ENCODE peak calls at places on chromosomes 1 and 21, in nine cellular contexts. E is CD4-positive, alpha-beta T cell; X is B cell; Z is cardiac fibroblast; F is WTC11; J is tibial artery; G is H1; I is heart left ventricle; L is glutamatergic neuron. V is an unnamed sample.

GRCh38 chr1:224340711-224341384 is 10.9 kb upstream of the NVL start:
- DNase-seq in L (peak), J (no peak), X (peak), I (no peak), G (peak), Z (no peak), E (peak), F (peak), V (no peak)

GRCh38 chr21:44854664-44855446 is 18.6 kb downstream of the PTTG1IP start:
- DNase-seq in E (no peak), L (no peak), Z (no peak), G (no peak), J (no peak), X (no peak), I (no peak), F (no peak), V (no peak)

GRCh38 chr1:43947890-43948437 is 1.2 kb downstream of the IPO13 start:
- DNase-seq in F (no peak), J (no peak), Z (no peak), X (no peak), G (no peak), E (no peak), L (no peak), I (no peak), V (no peak)

GRCh38 chr1:246907472-246907871 is 24.3 kb downstream of the AHCTF1 start:
- DNase-seq in F (no peak), J (no peak), E (no peak), G (no peak), X (peak), Z (peak), I (peak), L (no peak), V (no peak)

GRCh38 chr1:36829951-36830350 is 204.4 kb downstream of the GRIK3 start:
- DNase-seq in X (no peak), L (no peak), J (no peak), Z (no peak), G (no peak), E (no peak), I (no peak), F (no peak), V (no peak)

GRCh38 chr1:81550753-81551152 is 250.0 kb upstream of the ADGRL2 start:
- DNase-seq in I (no peak), L (no peak), E (no peak), X (no peak), G (no peak), Z (no peak), J (no peak), F (no peak), V (no peak)

GRCh38 chr1:172238969-172239368 is 181.5 kb upstream of the C1orf105 start:
- DNase-seq in E (no peak), G (no peak), J (no peak), I (no peak), L (no peak), X (no peak), F (no peak), Z (no peak), V (no peak)

GRCh38 chr1:201504799-201505504 is 2.0 kb downstream of the CSRP1 start:
- DNase-seq in L (no peak), E (no peak), Z (no peak), G (no peak), I (no peak), X (no peak), J (no peak), F (no peak), V (no peak)

GRCh38 chr1:109253803-109254620 is 4.7 kb downstream of the CELSR2 start:
- DNase-seq in E (no peak), J (no peak), F (no peak), G (no peak), X (no peak), Z (peak), I (no peak), L (peak), V (no peak)

GRCh38 chr1:100397681-100398080 is 45.4 kb downstream of the CDC14A start:
- DNase-seq in Z (no peak), E (no peak), J (no peak), L (no peak), I (no peak), X (no peak), F (no peak), G (no peak), V (no peak)

GRCh38 chr21:17602874-17603273 is 9.8 kb downstream of the BTG3 start:
- DNase-seq in X (no peak), L (no peak), G (no peak), E (no peak), I (no peak), Z (peak), F (no peak), J (no peak), V (no peak)

GRCh38 chr1:34742667-34743270 is 12.1 kb upstream of the GJB5 start:
- DNase-seq in F (peak), G (no peak), I (peak), J (peak), Z (peak), X (peak), L (peak), E (peak), V (peak)

GRCh38 chr1:230356869-230357778 is 69.0 kb downstream of the PGBD5 start:
- DNase-seq in J (no peak), I (no peak), Z (no peak), L (no peak), F (no peak), E (no peak), X (no peak), G (no peak), V (no peak)

GRCh38 chr1:111476761-111477309 is 3.1 kb downstream of the C1orf162 start:
- DNase-seq in I (no peak), Z (no peak), F (no peak), G (no peak), E (peak), J (no peak), L (no peak), X (peak), V (peak)

GRCh38 chr1:216815239-216815955 is 92.2 kb upstream of the ESRRG start:
- DNase-seq in X (no peak), G (no peak), J (no peak), L (peak), E (no peak), F (no peak), Z (peak), I (peak), V (no peak)

GRCh38 chr1:35642472-35642955 is 1.2 kb upstream of the PSMB2 start:
- DNase-seq in Z (no peak), L (no peak), X (peak), E (no peak), F (no peak), G (no peak), I (no peak), J (no peak), V (no peak)

GRCh38 chr1:8562881-8563865 is 245.3 kb downstream of the SLC45A1 start:
- DNase-seq in F (no peak), E (no peak), J (no peak), G (no peak), I (no peak), Z (peak), L (no peak), X (no peak), V (no peak)

GRCh38 chr1:106621853-106622252 is 434.6 kb upstream of the PRMT6 start:
- DNase-seq in J (no peak), Z (no peak), L (no peak), G (no peak), F (no peak), X (no peak), E (no peak), I (no peak), V (no peak)

GRCh38 chr1:235069577-235070563 is 58.8 kb downstream of the TOMM20 start:
- DNase-seq in I (peak), E (no peak), L (no peak), J (peak), G (no peak), F (no peak), Z (peak), X (no peak), V (no peak)

GRCh38 chr1:108502624-108503023 is 52.5 kb downstream of the NBPF6 start:
- DNase-seq in G (no peak), X (no peak), L (no peak), I (no peak), F (no peak), E (no peak), J (no peak), Z (peak), V (no peak)

GRCh38 chr1:7869136-7869905 is 16.5 kb upstream of the UTS2 start:
- DNase-seq in I (no peak), L (no peak), Z (no peak), G (no peak), J (no peak), F (no peak), X (no peak), E (no peak), V (no peak)

GRCh38 chr1:109687641-109688499 is at the start of gene GSTM1:
- DNase-seq in E (peak), L (no peak), F (no peak), J (no peak), I (peak), X (peak), G (peak), Z (no peak), V (no peak)

GRCh38 chr1:187338762-187339412 is 510.1 kb downstream of the PLA2G4A start:
- DNase-seq in I (no peak), F (no peak), E (no peak), J (no peak), L (no peak), Z (no peak), G (no peak), X (no peak), V (no peak)

GRCh38 chr1:67683736-67684525 is 1.1 kb upstream of the GADD45A start:
- DNase-seq in G (no peak), X (peak), L (no peak), E (no peak), I (no peak), F (no peak), J (no peak), Z (no peak), V (peak)

GRCh38 chr1:41566274-41566885 is 81.9 kb upstream of the EDN2 start:
- DNase-seq in L (no peak), X (no peak), J (peak), Z (no peak), G (no peak), E (no peak), F (no peak), I (no peak), V (no peak)

GRCh38 chr1:78095618-78096416 is 50.1 kb downstream of the GIPC2 start:
- DNase-seq in J (no peak), E (no peak), X (no peak), I (no peak), Z (peak), L (no peak), G (no peak), F (no peak), V (no peak)

GRCh38 chr1:192878249-192878648 is 69.4 kb downstream of the RGS2 start:
- DNase-seq in Z (peak), I (peak), E (no peak), L (no peak), X (no peak), F (no peak), G (no peak), J (no peak), V (no peak)

GRCh38 chr1:6414443-6414844 is 5.3 kb downstream of the HES2 start:
- DNase-seq in L (peak), E (no peak), X (peak), F (peak), G (no peak), Z (peak), J (no peak), I (no peak), V (peak)
- TF ChIP-seq CTCF in L (peak), E (no peak), X (peak), F (peak), G (peak), Z (peak), J (no peak), I (peak), V (peak)

GRCh38 chr1:63624911-63625310 is 31.7 kb downstream of the PGM1 start:
- DNase-seq in J (no peak), I (no peak), F (no peak), E (no peak), X (no peak), Z (peak), G (no peak), L (no peak), V (no peak)
- TF ChIP-seq CTCF in J (peak), I (no peak), F (no peak), E (no peak), X (no peak), Z (peak), G (no peak), L (no peak), V (no peak)

GRCh38 chr1:145730900-145731299 is 11.6 kb downstream of the CD160 start:
- DNase-seq in Z (no peak), G (no peak), X (no peak), I (no peak), L (no peak), E (no peak), J (no peak), F (no peak), V (no peak)
- TF ChIP-seq CTCF in Z (no peak), G (no peak), X (no peak), I (no peak), L (no peak), E (no peak), J (no peak), F (no peak), V (no peak)

GRCh38 chr1:33650708-33651107 is 178.3 kb downstream of the ZSCAN20 start:
- DNase-seq in Z (no peak), G (no peak), X (no peak), I (no peak), J (no peak), F (no peak), L (no peak), E (no peak), V (no peak)

GRCh38 chr1:33654267-33654832 is 181.9 kb downstream of the ZSCAN20 start:
- DNase-seq in Z (peak), F (peak), G (no peak), X (no peak), E (no peak), L (peak), J (no peak), I (no peak), V (no peak)

GRCh38 chr1:33656467-33656866 is 184.0 kb downstream of the ZSCAN20 start:
- DNase-seq in L (no peak), E (no peak), F (no peak), I (no peak), Z (no peak), X (no peak), J (no peak), G (no peak), V (no peak)

GRCh38 chr1:33655496-33655895 is 183.1 kb downstream of the ZSCAN20 start:
- DNase-seq in E (no peak), Z (no peak), F (no peak), G (no peak), X (no peak), J (no peak), I (peak), L (no peak), V (no peak)

DNA sequence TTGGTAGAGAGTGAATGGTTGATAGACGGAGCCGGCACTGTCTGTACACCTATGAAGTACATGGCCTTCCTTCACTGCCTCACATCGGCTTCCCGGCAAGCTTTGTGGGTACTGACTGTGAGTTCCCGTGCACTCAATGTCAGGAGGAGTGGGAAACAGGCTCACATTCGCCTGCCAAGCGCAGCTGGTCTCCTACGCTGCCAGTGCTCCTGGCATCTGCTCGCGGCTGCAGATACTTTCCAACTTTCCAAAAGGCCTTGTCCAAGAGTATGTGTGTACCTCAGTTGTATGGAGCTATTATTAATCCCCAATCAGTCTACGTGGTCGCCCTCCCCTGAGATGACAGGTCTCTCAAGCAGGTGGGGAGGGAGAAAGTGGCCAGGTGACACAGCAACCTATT is 180.8 kb downstream of the ZSCAN20 start:
- DNase-seq in G (no peak), L (no peak), J (no peak), X (no peak), F (no peak), Z (no peak), I (no peak), E (no peak), V (no peak)
- TF ChIP-seq CTCF in G (no peak), L (no peak), J (no peak), X (no peak), F (no peak), Z (no peak), I (no peak), E (no peak), V (no peak)

GRCh38 chr1:27572679-27573426 is 31.1 kb downstream of the AHDC1 start:
- DNase-seq in Z (no peak), G (no peak), I (no peak), J (peak), E (no peak), F (no peak), L (peak), X (no peak), V (no peak)

GRCh38 chr1:27576846-27577245 is 27.1 kb downstream of the AHDC1 start:
- DNase-seq in Z (no peak), E (no peak), I (no peak), L (no peak), J (no peak), F (no peak), X (no peak), G (no peak), V (no peak)

GRCh38 chr1:27575861-27576331 is 28.0 kb downstream of the AHDC1 start:
- DNase-seq in I (peak), L (no peak), F (peak), G (no peak), X (peak), Z (peak), E (no peak), J (peak), V (peak)

GRCh38 chr1:27574001-27574781 is 29.8 kb downstream of the AHDC1 start:
- DNase-seq in G (no peak), X (no peak), L (no peak), I (no peak), E (no peak), F (no peak), J (no peak), Z (no peak), V (no peak)

GRCh38 chr1:27574871-27575831 is 28.8 kb downstream of the AHDC1 start:
- DNase-seq in X (peak), G (no peak), E (no peak), J (peak), I (peak), L (peak), F (peak), Z (peak), V (no peak)
- TF ChIP-seq CTCF in X (peak), G (no peak), E (no peak), J (peak), I (peak), L (peak), F (peak), Z (no peak), V (no peak)